ENCODE peak calls at places on chromosomes 4 and X, in seven cellular contexts. T, P, F, S, Y, K and N are unnamed samples.

GRCh38 chr4:17624821-17625220 is 10.4 kb downstream of the MED28 start:
- DNase-seq in T (no peak), P (no peak), F (no peak), S (no peak), Y (no peak), K (no peak), N (no peak)

GRCh38 chr4:2352729-2353221 is 65.7 kb downstream of the ZFYVE28 start:
- DNase-seq in T (no peak), P (no peak), F (peak; percentile 11), S (no peak), Y (no peak), K (peak; percentile 7), N (no peak)

GRCh38 chr4:42167709-42168108 is 15.3 kb upstream of the BEND4 start:
- DNase-seq in T (no peak), P (no peak), F (no peak), S (no peak), Y (no peak), K (no peak), N (no peak)

GRCh38 chr4:109238746-109239145 is 63.7 kb downstream of the COL25A1 start:
- DNase-seq in T (no peak), P (no peak), F (no peak), S (no peak), Y (no peak), K (no peak), N (no peak)

GRCh38 chrX:44003975-44004374 is 30.8 kb upstream of the NDP start:
- DNase-seq in T (no peak), P (peak; percentile 42), F (no peak), S (peak; percentile 17), Y (no peak), K (no peak), N (no peak)

GRCh38 chr4:173242466-173243250 is 74.0 kb downstream of the GALNT7 start:
- DNase-seq in T (no peak), P (no peak), F (no peak), S (peak; percentile 12), Y (no peak), K (no peak), N (peak; percentile 87)

GRCh38 chr4:140135529-140136021 is 18.4 kb downstream of the MAML3 start:
- DNase-seq in T (no peak), P (peak; percentile 74), F (peak; percentile 66), S (peak; percentile 52), Y (peak; percentile 52), K (peak; percentile 98), N (no peak)

GRCh38 chr4:119314356-119314755 is 7.6 kb downstream of the FABP2 start:
- DNase-seq in T (peak; percentile 35), P (peak; percentile 37), F (no peak), S (peak; percentile 76), Y (no peak), K (peak; percentile 14), N (peak; percentile 38)

GRCh38 chr4:164204434-164204833 is 549.5 kb upstream of the SMIM31 start:
- DNase-seq in T (no peak), P (peak; percentile 97), F (no peak), S (no peak), Y (no peak), K (no peak), N (no peak)

GRCh38 chr4:83389756-83390505 is 55.3 kb upstream of the HPSE start:
- DNase-seq in T (no peak), P (no peak), F (no peak), S (no peak), Y (no peak), K (no peak), N (no peak)
- H3K4me3 ChIP-seq in T (no peak overlapping the region), P (no peak overlapping the region), F (no peak overlapping the region), S (no peak overlapping the region), Y (no peak overlapping the region), K (no peak overlapping the region), N (no peak overlapping the region)

GRCh38 chr4:186767794-186768193 is 44.1 kb upstream of the FAT1 start:
- DNase-seq in T (no peak), P (no peak), F (no peak), S (no peak), Y (no peak), K (no peak), N (no peak)

GRCh38 chr4:186762865-186763264 is 39.2 kb upstream of the FAT1 start:
- DNase-seq in T (no peak), P (no peak), F (no peak), S (no peak), Y (no peak), K (no peak), N (no peak)

GRCh38 chr4:186764457-186764856 is 40.8 kb upstream of the FAT1 start:
- DNase-seq in T (no peak), P (no peak), F (no peak), S (no peak), Y (no peak), K (no peak), N (no peak)

GRCh38 chr4:186765673-186766546 is 42.3 kb upstream of the FAT1 start:
- DNase-seq in T (no peak), P (peak; percentile 27), F (no peak), S (no peak), Y (no peak), K (no peak), N (no peak)

GRCh38 chr4:186765138-186765537 is 41.5 kb upstream of the FAT1 start:
- DNase-seq in T (no peak), P (peak; percentile 78), F (no peak), S (peak; percentile 87), Y (peak; percentile 58), K (peak; percentile 11), N (no peak)
- H3K4me3 ChIP-seq in T (no peak overlapping the region), P (peak overlapping the region; percentile 15), F (no peak overlapping the region), S (peak overlapping the region; percentile 11), Y (no peak overlapping the region), K (no peak overlapping the region), N (no peak overlapping the region)

GRCh38 chrX:100649550-100650356 is 5.8 kb downstream of the SRPX2 start:
- DNase-seq in T (no peak), P (peak; percentile 91), F (peak; percentile 79), S (peak; percentile 96), Y (peak; percentile 64), K (no peak), N (peak; percentile 58)
- H3K4me3 ChIP-seq in T (no peak overlapping the region), P (peak overlapping the region; percentile 27), F (no peak overlapping the region), S (peak overlapping the region; percentile 30), Y (no peak overlapping the region), K (no peak overlapping the region), N (no peak overlapping the region)

DNA sequence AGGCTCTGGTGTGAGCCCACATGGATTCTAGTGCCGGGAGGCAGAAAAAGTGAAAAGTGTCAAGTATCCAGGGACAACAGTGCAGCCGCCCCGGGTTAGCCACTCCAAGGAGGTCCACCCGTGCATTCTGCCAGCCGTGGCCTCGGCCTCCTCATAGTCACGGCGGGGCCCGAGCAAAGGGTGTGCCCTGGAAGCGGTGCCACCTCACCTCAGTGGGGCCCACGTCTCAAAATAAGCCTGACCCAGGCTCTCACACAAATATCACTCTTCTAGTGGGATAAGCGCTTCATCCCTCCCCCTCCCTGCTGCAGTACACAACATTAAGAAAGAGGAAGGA is 427 bp upstream of the KLHL13 start:
- DNase-seq in T (no peak), P (no peak), F (no peak), S (no peak), Y (no peak), K (no peak), N (no peak)
- H3K4me3 ChIP-seq in T (peak overlapping the region; percentile 52), P (peak overlapping the region; percentile 69), F (peak overlapping the region; percentile 56), S (peak overlapping the region; percentile 71), Y (peak overlapping the region; percentile 82), K (peak overlapping the region; percentile 40), N (no peak overlapping the region)

DNA sequence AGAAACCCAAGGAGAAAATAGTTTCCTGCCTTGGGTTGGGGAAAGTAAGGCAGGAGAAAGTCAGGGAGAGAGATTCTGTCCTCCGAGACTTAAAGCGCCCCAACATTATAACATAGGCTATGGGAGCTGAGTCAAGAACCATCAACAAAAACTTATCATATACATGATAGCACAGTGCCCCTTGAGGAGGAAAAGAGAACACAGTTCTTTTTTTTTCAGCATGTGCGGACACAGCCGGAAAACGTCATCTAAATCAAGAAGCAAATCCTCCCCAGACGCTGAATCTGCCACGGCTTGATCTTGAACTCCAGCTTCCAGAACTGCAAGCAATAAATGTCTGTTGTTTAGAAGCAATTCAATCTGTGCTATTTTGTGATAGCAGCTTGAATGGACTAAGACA is 549.6 kb upstream of the PRKX start:
- DNase-seq in T (no peak), P (no peak), F (no peak), S (peak; percentile 0), Y (no peak), K (no peak), N (no peak)
- H3K4me3 ChIP-seq in T (no peak overlapping the region), P (no peak overlapping the region), F (no peak overlapping the region), S (no peak overlapping the region), Y (no peak overlapping the region), K (no peak overlapping the region), N (no peak overlapping the region)

DNA sequence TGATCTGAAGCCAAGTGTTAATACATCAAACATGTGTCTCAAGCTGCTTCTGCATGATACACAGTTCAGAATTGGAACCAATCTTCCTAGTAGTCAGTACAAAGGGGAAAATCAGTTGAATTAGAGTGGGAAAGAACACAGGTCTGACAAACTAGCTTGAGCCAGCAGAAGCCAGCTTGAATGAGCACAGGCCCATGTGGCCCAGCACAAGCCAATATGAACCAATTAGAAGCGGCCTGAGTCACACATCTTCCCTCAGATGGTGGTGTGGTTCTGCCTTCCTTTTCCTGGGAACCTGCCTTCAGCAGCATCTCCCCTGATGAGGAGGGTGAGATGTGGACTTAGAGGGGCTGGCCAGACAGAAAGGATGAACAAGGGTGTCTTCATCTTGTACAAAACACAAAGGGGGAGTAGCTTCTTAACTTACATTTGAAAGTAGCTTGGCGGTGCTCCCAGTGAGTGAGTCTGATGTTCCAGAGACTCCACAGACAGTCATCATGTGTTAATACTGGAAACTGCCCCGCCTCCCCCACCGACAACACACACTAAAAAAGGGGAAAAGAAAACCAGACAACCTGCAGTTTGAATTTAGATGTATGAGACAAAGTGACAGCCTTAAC is 72.0 kb downstream of the FRMPD4 start:
- DNase-seq in T (no peak), P (peak; percentile 72), F (peak; percentile 62), S (peak; percentile 76), Y (no peak), K (no peak), N (no peak)
- H3K4me3 ChIP-seq in T (no peak overlapping the region), P (no peak overlapping the region), F (no peak overlapping the region), S (no peak overlapping the region), Y (no peak overlapping the region), K (no peak overlapping the region), N (no peak overlapping the region)